ENCODE peak calls at places on chromosomes 4 and X, in four cellular contexts. One of them, this sample, is unnamed.

GRCh38 chr4:116796022-116796421 is 289.4 kb downstream of the TRAM1L1 start:
- DNase-seq in mammary epithelial cell: no peak
- DNase-seq in fibroblast of mammary gland: no peak
- DNase-seq in glutamatergic neuron: no peak
- DNase-seq in this sample: no peak

GRCh38 chr4:10106421-10107039 is 10.1 kb downstream of the WDR1 start:
- DNase-seq in mammary epithelial cell: peak
- DNase-seq in fibroblast of mammary gland: peak
- DNase-seq in glutamatergic neuron: peak
- DNase-seq in this sample: no peak

GRCh38 chrX:123736333-123736921 is 3.6 kb upstream of the THOC2 start:
- DNase-seq in mammary epithelial cell: peak
- DNase-seq in glutamatergic neuron: no peak
- DNase-seq in fibroblast of mammary gland: peak
- DNase-seq in this sample: no peak

GRCh38 chr4:138236035-138236434 is 6.1 kb downstream of the SLC7A11 start:
- DNase-seq in fibroblast of mammary gland: peak
- DNase-seq in glutamatergic neuron: no peak
- DNase-seq in mammary epithelial cell: no peak
- DNase-seq in this sample: no peak

GRCh38 chrX:1486749-1487361 is 34.1 kb upstream of the ASMTL start:
- DNase-seq in fibroblast of mammary gland: no peak
- DNase-seq in glutamatergic neuron: no peak
- DNase-seq in mammary epithelial cell: no peak
- DNase-seq in this sample: no peak

GRCh38 chrX:103685396-103685795 is 1.1 kb downstream of the MORF4L2 start:
- DNase-seq in fibroblast of mammary gland: peak
- DNase-seq in mammary epithelial cell: no peak
- DNase-seq in glutamatergic neuron: no peak
- DNase-seq in this sample: no peak

GRCh38 chr4:2684486-2684885 is 71.7 kb downstream of the TNIP2 start:
- DNase-seq in glutamatergic neuron: no peak
- DNase-seq in mammary epithelial cell: no peak
- DNase-seq in fibroblast of mammary gland: no peak
- DNase-seq in this sample: no peak

GRCh38 chr4:187416236-187416635 is 579.3 kb upstream of the ZFP42 start:
- DNase-seq in fibroblast of mammary gland: no peak
- DNase-seq in mammary epithelial cell: no peak
- DNase-seq in glutamatergic neuron: no peak
- DNase-seq in this sample: no peak

GRCh38 chr4:184286346-184286745 is 68.7 kb upstream of the ENPP6 start:
- DNase-seq in fibroblast of mammary gland: no peak
- DNase-seq in mammary epithelial cell: no peak
- DNase-seq in glutamatergic neuron: no peak
- DNase-seq in this sample: no peak

GRCh38 chr4:80268936-80269335 is 2.5 kb downstream of the FGF5 start:
- DNase-seq in fibroblast of mammary gland: no peak
- DNase-seq in glutamatergic neuron: no peak
- DNase-seq in mammary epithelial cell: no peak
- DNase-seq in this sample: no peak

GRCh38 chrX:138845791-138846190 is 134.3 kb upstream of the FGF13 start:
- DNase-seq in glutamatergic neuron: no peak
- DNase-seq in fibroblast of mammary gland: no peak
- DNase-seq in mammary epithelial cell: no peak
- DNase-seq in this sample: no peak

GRCh38 chr4:110306363-110306762 is 107.9 kb upstream of the ELOVL6 start:
- DNase-seq in mammary epithelial cell: no peak
- DNase-seq in fibroblast of mammary gland: peak
- DNase-seq in glutamatergic neuron: no peak
- DNase-seq in this sample: no peak

GRCh38 chrX:68990948-68991347 is 162.1 kb downstream of the EFNB1 start:
- DNase-seq in glutamatergic neuron: no peak
- DNase-seq in mammary epithelial cell: no peak
- DNase-seq in fibroblast of mammary gland: no peak
- DNase-seq in this sample: no peak

GRCh38 chr4:132540268-132540667 is 608.8 kb upstream of the PCDH10 start:
- DNase-seq in glutamatergic neuron: no peak
- DNase-seq in mammary epithelial cell: no peak
- DNase-seq in fibroblast of mammary gland: no peak
- DNase-seq in this sample: no peak

GRCh38 chrX:1205681-1206611 is 6.5 kb downstream of the CRLF2 start:
- DNase-seq in fibroblast of mammary gland: peak
- DNase-seq in mammary epithelial cell: peak
- DNase-seq in glutamatergic neuron: no peak
- DNase-seq in this sample: peak

GRCh38 chr4:83281326-83281725 is 3.3 kb downstream of the COQ2 start:
- DNase-seq in fibroblast of mammary gland: no peak
- DNase-seq in mammary epithelial cell: no peak
- DNase-seq in glutamatergic neuron: no peak
- DNase-seq in this sample: no peak

GRCh38 chr4:83285022-83285387 is 407 bp upstream of the COQ2 start:
- DNase-seq in mammary epithelial cell: peak
- DNase-seq in fibroblast of mammary gland: peak
- DNase-seq in glutamatergic neuron: no peak
- DNase-seq in this sample: no peak

GRCh38 chr4:83282049-83282535 is 2.5 kb downstream of the COQ2 start:
- DNase-seq in mammary epithelial cell: peak
- DNase-seq in glutamatergic neuron: no peak
- DNase-seq in fibroblast of mammary gland: peak
- DNase-seq in this sample: peak

GRCh38 chr4:83284161-83285021 is at the start of gene COQ2:
- DNase-seq in fibroblast of mammary gland: peak
- DNase-seq in mammary epithelial cell: peak
- DNase-seq in glutamatergic neuron: peak
- DNase-seq in this sample: peak
- TF ChIP-seq CTCF in fibroblast of mammary gland: no peak
- TF ChIP-seq CTCF in mammary epithelial cell: no peak
- TF ChIP-seq CTCF in glutamatergic neuron: peak
- TF ChIP-seq CTCF in this sample: no peak

GRCh38 chrX:33194876-33195433 is 16.4 kb downstream of the DMD start:
- DNase-seq in fibroblast of mammary gland: peak
- DNase-seq in glutamatergic neuron: no peak
- DNase-seq in mammary epithelial cell: no peak
- DNase-seq in this sample: no peak

GRCh38 chrX:33195698-33196097 is 15.7 kb downstream of the DMD start:
- DNase-seq in glutamatergic neuron: no peak
- DNase-seq in fibroblast of mammary gland: no peak
- DNase-seq in mammary epithelial cell: no peak
- DNase-seq in this sample: no peak

GRCh38 chrX:33194289-33194688 is 17.1 kb downstream of the DMD start:
- DNase-seq in mammary epithelial cell: no peak
- DNase-seq in glutamatergic neuron: no peak
- DNase-seq in fibroblast of mammary gland: no peak
- DNase-seq in this sample: no peak

DNA sequence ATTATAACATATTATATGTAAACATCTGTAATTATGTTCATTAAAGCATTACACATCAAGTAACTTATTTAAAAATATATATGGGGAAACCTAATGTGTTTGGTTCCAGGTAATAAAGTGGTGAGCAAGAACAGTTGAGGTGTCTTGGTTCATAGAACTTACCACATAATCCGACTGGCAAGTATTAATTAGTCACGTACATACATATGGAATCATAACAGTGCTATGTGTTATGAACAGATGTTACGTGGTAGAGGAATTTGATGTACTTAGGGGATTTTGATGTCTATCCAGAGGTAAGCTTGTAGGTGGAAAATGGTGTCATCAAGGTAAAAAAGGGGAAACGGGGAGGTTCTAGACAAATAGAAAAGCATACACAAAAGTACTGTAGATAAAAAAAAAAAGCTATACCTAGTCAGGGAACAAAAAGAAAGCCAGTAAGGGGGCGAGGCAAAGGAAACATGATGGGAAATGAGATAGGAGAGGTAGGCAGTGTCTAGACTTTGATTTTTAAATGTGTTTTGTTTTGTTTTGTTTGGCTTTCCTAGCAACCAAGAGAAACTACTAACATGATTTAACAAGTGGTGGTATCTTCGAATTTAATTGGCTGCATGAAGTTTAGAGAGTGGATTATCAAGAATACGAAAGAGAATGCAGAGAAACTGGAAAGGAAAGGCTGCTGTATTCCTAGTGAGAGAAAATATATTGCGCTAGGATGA is 12.6 kb downstream of the DMD start:
- DNase-seq in fibroblast of mammary gland: no peak
- DNase-seq in mammary epithelial cell: no peak
- DNase-seq in glutamatergic neuron: no peak
- DNase-seq in this sample: no peak
- TF ChIP-seq CTCF in fibroblast of mammary gland: no peak
- TF ChIP-seq CTCF in mammary epithelial cell: no peak
- TF ChIP-seq CTCF in glutamatergic neuron: no peak
- TF ChIP-seq CTCF in this sample: no peak

GRCh38 chrX:6890862-6891261 is 256.6 kb upstream of the STS start:
- DNase-seq in glutamatergic neuron: no peak
- DNase-seq in mammary epithelial cell: no peak
- DNase-seq in fibroblast of mammary gland: no peak
- DNase-seq in this sample: no peak

DNA sequence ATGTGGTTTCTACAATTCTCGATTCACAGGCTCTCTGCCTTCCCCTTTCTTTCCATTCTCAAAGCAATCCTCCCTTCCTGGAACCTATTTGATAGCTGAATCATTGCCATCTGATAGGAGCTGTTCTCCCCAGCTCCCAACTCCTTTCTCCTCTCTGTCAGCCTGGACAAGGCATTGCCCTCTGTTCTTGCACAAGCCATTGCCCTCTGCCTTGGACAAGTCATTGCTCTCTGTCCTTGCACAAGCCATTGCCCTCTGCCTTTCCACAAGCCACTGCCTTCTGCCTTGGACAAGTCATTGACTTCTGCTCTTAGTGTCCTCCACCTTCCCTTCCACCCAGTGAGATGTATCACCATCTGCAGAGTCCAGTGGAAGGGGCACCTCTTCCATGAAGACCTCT is 256.1 kb upstream of the STS start:
- DNase-seq in mammary epithelial cell: no peak
- DNase-seq in glutamatergic neuron: no peak
- DNase-seq in fibroblast of mammary gland: no peak
- DNase-seq in this sample: no peak
- TF ChIP-seq CTCF in mammary epithelial cell: no peak
- TF ChIP-seq CTCF in glutamatergic neuron: no peak
- TF ChIP-seq CTCF in fibroblast of mammary gland: no peak
- TF ChIP-seq CTCF in this sample: no peak

GRCh38 chr4:3829954-3830773 is 64.0 kb downstream of the ADRA2C start:
- DNase-seq in glutamatergic neuron: no peak
- DNase-seq in fibroblast of mammary gland: no peak
- DNase-seq in mammary epithelial cell: no peak
- DNase-seq in this sample: peak
- TF ChIP-seq CTCF in glutamatergic neuron: no peak
- TF ChIP-seq CTCF in fibroblast of mammary gland: no peak
- TF ChIP-seq CTCF in mammary epithelial cell: no peak
- TF ChIP-seq CTCF in this sample: no peak

DNA sequence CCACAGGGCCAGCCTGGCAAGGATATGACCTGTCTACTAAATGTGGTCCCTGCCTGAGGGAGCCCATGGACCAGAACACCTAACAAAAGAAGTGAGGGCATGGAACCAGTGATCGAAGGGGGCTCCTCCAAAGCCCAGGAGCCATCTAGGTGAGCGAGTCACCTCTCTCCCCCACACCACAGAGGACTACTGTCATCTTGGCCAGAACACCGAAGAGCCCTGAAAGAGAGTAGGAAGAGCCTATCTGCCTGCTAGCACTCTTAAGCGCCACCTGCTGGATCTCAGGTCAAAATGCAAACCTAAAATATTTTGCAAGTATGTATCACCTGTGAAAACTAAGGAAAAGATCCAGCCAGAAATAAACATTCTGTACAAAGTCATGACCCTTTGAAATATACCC is 137.9 kb upstream of the ZXDB start:
- DNase-seq in mammary epithelial cell: peak
- DNase-seq in fibroblast of mammary gland: peak
- DNase-seq in glutamatergic neuron: no peak
- DNase-seq in this sample: no peak
- TF ChIP-seq CTCF in mammary epithelial cell: peak
- TF ChIP-seq CTCF in fibroblast of mammary gland: peak
- TF ChIP-seq CTCF in glutamatergic neuron: peak
- TF ChIP-seq CTCF in this sample: no peak

DNA sequence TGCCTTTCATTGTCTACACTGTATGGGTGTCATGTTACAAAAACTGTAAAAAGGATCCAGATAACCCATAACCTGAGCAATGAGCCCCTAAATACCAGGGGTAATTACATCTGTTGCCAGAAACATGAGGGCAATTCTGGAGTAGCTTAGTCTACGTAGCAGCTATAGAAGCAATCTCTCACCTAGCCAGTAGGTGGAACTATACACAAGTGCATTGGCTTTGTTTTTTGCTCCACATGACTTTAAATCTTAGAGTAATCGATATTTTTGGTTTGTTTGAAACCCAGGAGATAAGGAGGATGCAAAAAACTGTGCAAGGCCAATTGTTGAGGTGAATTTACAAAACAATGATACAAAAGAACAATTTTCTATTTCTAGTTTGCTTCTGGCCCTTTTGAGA is 57.5 kb downstream of the GPR82 start:
- DNase-seq in mammary epithelial cell: peak
- DNase-seq in glutamatergic neuron: no peak
- DNase-seq in fibroblast of mammary gland: peak
- DNase-seq in this sample: no peak
- TF ChIP-seq CTCF in mammary epithelial cell: peak
- TF ChIP-seq CTCF in glutamatergic neuron: peak
- TF ChIP-seq CTCF in fibroblast of mammary gland: peak
- TF ChIP-seq CTCF in this sample: peak

GRCh38 chr4:121898150-121898549 is 27.9 kb upstream of the BBS7 start:
- DNase-seq in glutamatergic neuron: peak
- DNase-seq in fibroblast of mammary gland: no peak
- DNase-seq in mammary epithelial cell: peak
- DNase-seq in this sample: no peak

GRCh38 chr4:121900132-121900983 is 30.1 kb upstream of the BBS7 start:
- DNase-seq in mammary epithelial cell: peak
- DNase-seq in fibroblast of mammary gland: peak
- DNase-seq in glutamatergic neuron: peak
- DNase-seq in this sample: peak
- TF ChIP-seq CTCF in mammary epithelial cell: peak
- TF ChIP-seq CTCF in fibroblast of mammary gland: peak
- TF ChIP-seq CTCF in glutamatergic neuron: peak
- TF ChIP-seq CTCF in this sample: peak

DNA sequence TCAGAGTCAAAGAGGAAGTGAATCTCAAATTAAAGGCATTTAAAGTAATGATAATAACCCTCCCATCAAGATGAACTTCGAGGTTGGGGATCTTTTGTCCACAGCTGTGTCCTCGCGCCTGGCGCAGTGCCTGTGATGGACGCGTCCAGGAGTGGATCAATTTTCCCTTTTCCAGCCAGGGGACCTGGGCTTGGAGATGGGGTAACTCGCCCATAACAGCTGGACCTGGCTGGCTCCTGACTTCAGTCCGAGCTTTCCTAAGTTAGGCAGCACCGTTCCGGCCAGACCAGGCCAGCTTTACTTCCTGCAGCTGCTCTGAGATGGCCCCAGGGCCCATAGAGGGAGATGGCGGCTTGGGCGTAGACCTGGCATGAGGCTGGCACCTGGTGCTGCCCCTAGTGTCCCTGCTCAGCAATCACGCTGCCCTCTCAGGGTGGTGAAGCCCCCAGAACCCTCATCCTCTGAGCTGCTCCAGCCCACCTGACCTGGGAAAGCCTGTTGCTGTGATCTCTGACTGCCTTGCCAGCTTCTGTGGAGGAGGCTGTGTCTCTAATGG is 23.9 kb downstream of the ADRA2C start:
- DNase-seq in fibroblast of mammary gland: no peak
- DNase-seq in glutamatergic neuron: no peak
- DNase-seq in mammary epithelial cell: no peak
- DNase-seq in this sample: no peak
- TF ChIP-seq CTCF in fibroblast of mammary gland: no peak
- TF ChIP-seq CTCF in glutamatergic neuron: no peak
- TF ChIP-seq CTCF in mammary epithelial cell: no peak
- TF ChIP-seq CTCF in this sample: no peak